ENCODE peak calls at places on chromosomes 6 and 20, in ten cellular contexts. R is uterus, N is HL-60, T is thoracic aorta, O is tibial artery, U is cardiac muscle cell, B is GM23248, E is vagina, K is heart right ventricle, F is mesendoderm. X is an unnamed sample.

GRCh38 chr6:142521791-142522190 is 220.0 kb downstream of the ADGRG6 start:
- DNase-seq in R (no peak), N (no peak), T (no peak), O (no peak), U (no peak), B (no peak), E (no peak), K (no peak), F (no peak), X (no peak)

GRCh38 chr6:34352305-34352937 is 40.0 kb downstream of the NUDT3 start:
- DNase-seq in R (no peak), N (no peak), T (no peak), O (no peak), U (no peak), B (peak), E (no peak), K (no peak), F (no peak), X (no peak)

GRCh38 chr6:49327005-49327404 is 136.0 kb downstream of the MMUT start:
- DNase-seq in R (no peak), N (no peak), T (no peak), O (no peak), U (no peak), B (no peak), E (no peak), K (no peak), F (no peak), X (no peak)

GRCh38 chr20:37522258-37523011 is 1.4 kb downstream of the NNAT start:
- DNase-seq in R (no peak), N (no peak), T (no peak), O (no peak), U (peak), B (no peak), E (no peak), K (peak), F (peak), X (no peak)

GRCh38 chr6:36324191-36324590 is 12.5 kb downstream of the BNIP5 start:
- DNase-seq in R (no peak), N (no peak), T (no peak), O (no peak), U (no peak), B (no peak), E (no peak), K (no peak), F (no peak), X (no peak)

GRCh38 chr6:17454316-17455005 is 61.1 kb downstream of the CAP2 start:
- DNase-seq in R (no peak), N (no peak), T (no peak), O (no peak), U (peak), B (peak), E (peak), K (no peak), F (peak), X (no peak)

GRCh38 chr6:118893095-118893881 is 664 bp upstream of the ASF1A start:
- DNase-seq in R (peak), N (peak), T (no peak), O (peak), U (peak), B (peak), E (no peak), K (peak), F (peak), X (no peak)

GRCh38 chr6:16402501-16402900 is 164.1 kb downstream of the GMPR start:
- DNase-seq in R (peak), N (no peak), T (no peak), O (no peak), U (no peak), B (no peak), E (no peak), K (no peak), F (peak), X (no peak)

GRCh38 chr20:9503530-9504251 is 10.7 kb upstream of the LAMP5 start:
- DNase-seq in R (no peak), N (no peak), T (no peak), O (no peak), U (peak), B (peak), E (no peak), K (no peak), F (peak), X (no peak)

GRCh38 chr6:38307730-38308129 is 332.0 kb downstream of the BTBD9 start:
- DNase-seq in R (no peak), N (no peak), T (no peak), O (no peak), U (no peak), B (peak), E (no peak), K (no peak), F (peak), X (no peak)

GRCh38 chr6:26660096-26660425 is 515 bp upstream of the ZNF322 start:
- DNase-seq in R (no peak), N (no peak), T (no peak), O (no peak), U (no peak), B (peak), E (no peak), K (no peak), F (no peak), X (no peak)

GRCh38 chr20:8454137-8454712 is 322.2 kb downstream of the PLCB1 start:
- DNase-seq in R (no peak), N (peak), T (no peak), O (no peak), U (peak), B (peak), E (no peak), K (no peak), F (peak), X (no peak)

GRCh38 chr20:24969203-24970029 is 20.3 kb downstream of the CST7 start:
- DNase-seq in R (no peak), N (no peak), T (no peak), O (no peak), U (no peak), B (no peak), E (peak), K (no peak), F (no peak), X (no peak)

GRCh38 chr6:148768646-148769270 is 21.9 kb downstream of the UST start:
- DNase-seq in R (no peak), N (no peak), T (no peak), O (no peak), U (no peak), B (no peak), E (no peak), K (no peak), F (no peak), X (no peak)
- H3K27ac ChIP-seq in R (no peak), N (no peak), T (no peak), O (no peak), U (no peak), B (no peak), E (no peak), K (no peak), F (no peak), X (no peak)

GRCh38 chr6:5119090-5119951 is 34.2 kb downstream of the PPP1R3G start:
- DNase-seq in R (no peak), N (no peak), T (no peak), O (no peak), U (no peak), B (no peak), E (no peak), K (no peak), F (no peak), X (no peak)
- H3K27ac ChIP-seq in R (no peak), N (no peak), T (no peak), O (no peak), U (no peak), B (no peak), E (no peak), K (no peak), F (no peak), X (no peak)

GRCh38 chr20:22579711-22580697 is 4.4 kb downstream of the FOXA2 start:
- DNase-seq in R (no peak), N (no peak), T (no peak), O (no peak), U (no peak), B (no peak), E (no peak), K (no peak), F (peak), X (no peak)
- H3K27ac ChIP-seq in R (no peak), N (no peak), T (no peak), O (no peak), U (no peak), B (no peak), E (no peak), K (no peak), F (peak), X (no peak)

GRCh38 chr6:170420791-170421776 is 114.5 kb downstream of the FAM120B start:
- DNase-seq in R (no peak), N (no peak), T (no peak), O (no peak), U (no peak), B (peak), E (peak), K (no peak), F (no peak), X (no peak)
- H3K27ac ChIP-seq in R (no peak), N (no peak), T (no peak), O (no peak), U (no peak), B (no peak), E (no peak), K (no peak), F (no peak), X (no peak)

GRCh38 chr6:90401933-90402830 is 105.5 kb upstream of the BACH2 start:
- DNase-seq in R (no peak), N (no peak), T (no peak), O (no peak), U (no peak), B (no peak), E (no peak), K (no peak), F (peak), X (no peak)

GRCh38 chr6:90402831-90403192 is 106.2 kb upstream of the BACH2 start:
- DNase-seq in R (no peak), N (no peak), T (no peak), O (no peak), U (no peak), B (no peak), E (no peak), K (no peak), F (no peak), X (no peak)

GRCh38 chr6:90406957-90407356 is 110.3 kb upstream of the BACH2 start:
- DNase-seq in R (no peak), N (no peak), T (no peak), O (no peak), U (peak), B (no peak), E (no peak), K (no peak), F (peak), X (no peak)

GRCh38 chr6:90406142-90406794 is 109.6 kb upstream of the BACH2 start:
- DNase-seq in R (no peak), N (no peak), T (no peak), O (no peak), U (no peak), B (peak), E (no peak), K (no peak), F (no peak), X (no peak)

DNA sequence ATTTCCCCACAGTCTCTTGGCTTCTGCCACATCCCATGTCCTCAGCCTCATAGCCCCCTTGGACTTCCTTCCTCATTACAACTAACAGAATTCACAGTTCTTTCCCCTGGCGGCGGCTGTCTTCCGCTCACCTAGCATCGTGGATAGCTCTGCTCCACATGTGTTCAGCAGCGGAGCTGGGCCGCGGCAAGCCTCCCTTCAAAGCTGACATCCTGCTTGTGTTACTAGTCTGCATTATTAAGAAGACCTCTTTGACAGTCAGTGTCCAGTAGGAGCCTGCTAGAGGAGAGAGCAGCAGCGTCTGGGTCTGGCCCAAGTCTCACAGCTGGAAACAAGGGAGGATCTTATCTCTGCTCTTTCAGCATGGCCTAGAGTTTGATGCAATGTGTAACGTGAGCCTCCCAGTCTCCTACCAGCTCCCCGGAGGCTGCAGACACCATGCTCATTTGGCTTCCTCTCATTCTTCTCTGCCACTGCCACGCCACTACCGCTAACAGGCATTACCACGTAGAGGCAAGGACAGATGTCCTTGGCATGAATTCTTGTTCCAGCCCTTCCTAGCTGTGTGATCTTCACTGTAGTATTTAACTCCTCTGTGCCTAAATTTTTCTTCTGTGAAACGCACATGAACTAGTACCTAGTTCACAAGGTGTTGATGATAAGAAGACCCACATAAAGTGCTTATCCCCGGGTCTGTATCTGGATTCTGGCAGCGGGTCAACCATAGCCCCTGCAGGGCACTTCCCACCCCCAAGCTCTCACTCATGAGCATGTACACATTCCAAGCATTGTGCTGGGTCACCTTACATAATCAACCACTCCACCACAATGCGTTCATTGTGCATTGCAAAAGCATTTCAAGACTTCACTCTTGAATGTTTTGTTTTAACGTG is 107.1 kb upstream of the BACH2 start:
- DNase-seq in R (peak), N (peak), T (no peak), O (no peak), U (peak), B (peak), E (no peak), K (no peak), F (peak), X (no peak)
- H3K27ac ChIP-seq in R (no peak), N (peak), T (no peak), O (no peak), U (no peak), B (no peak), E (no peak), K (no peak), F (no peak), X (no peak)

GRCh38 chr20:43590392-43591303 is at the start of gene IFT52:
- DNase-seq in R (peak), N (peak), T (peak), O (peak), U (peak), B (peak), E (peak), K (peak), F (peak), X (peak)
- H3K27ac ChIP-seq in R (peak), N (peak), T (peak), O (peak), U (peak), B (peak), E (peak), K (peak), F (peak), X (peak)

DNA sequence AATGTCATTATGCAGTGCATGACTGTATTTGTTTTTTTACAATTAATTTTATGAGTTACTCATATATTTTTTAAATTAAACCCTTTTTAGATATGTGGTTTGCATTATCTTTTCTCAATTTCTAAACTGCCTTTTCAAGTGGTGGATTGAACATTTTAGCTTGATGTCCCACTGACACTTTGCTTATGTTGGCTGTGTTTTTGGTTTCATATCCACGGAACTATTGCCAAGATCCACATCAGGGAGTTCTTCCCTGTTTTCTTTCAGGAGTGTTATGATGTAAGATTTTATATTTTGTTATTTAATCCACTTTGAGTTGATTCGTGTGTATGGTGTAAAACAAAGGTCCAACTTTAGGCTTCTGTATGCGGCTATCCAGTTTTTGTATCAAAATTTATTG is 1144.9 kb upstream of the EYS start:
- DNase-seq in R (no peak), N (no peak), T (no peak), O (no peak), U (no peak), B (no peak), E (no peak), K (no peak), F (no peak), X (no peak)
- H3K27ac ChIP-seq in R (no peak), N (no peak), T (no peak), O (no peak), U (no peak), B (no peak), E (no peak), K (no peak), F (no peak), X (no peak)